ENCODE peak calls at places on chromosomes 12 and 14, in nine cellular contexts. A is Panc1; F is NCI-H2171 treated with DMSO at 0.1 percent for 48 hours; E is ELR; W is stimulated activated naive CD4-positive, alpha-beta T cell; S is activated B cell treated with CpG ODN at 0.5 μM for 24 hours; X is nephron progenitor cell; O is GM10248; K is kidney glomerular epithelial cell. L is an unnamed sample.

GRCh38 chr12:58033831-58034230 is 92.5 kb downstream of the ATP23 start:
- DNase-seq in W (no peak), S (no peak), F (no peak), K (no peak), X (no peak), E (no peak), O (no peak), A (no peak), L (no peak)

GRCh38 chr12:51847830-51848727 is at the start of gene FIGNL2:
- DNase-seq in K (no peak), O (no peak), X (peak), F (no peak), A (no peak), W (no peak), E (peak), S (no peak), L (no peak)

GRCh38 chr12:76847260-76847659 is 31.6 kb downstream of the CSRP2 start:
- DNase-seq in S (no peak), W (no peak), F (no peak), A (no peak), K (no peak), O (no peak), X (no peak), E (no peak), L (no peak)

GRCh38 chr14:72350215-72350614 is 418.0 kb downstream of the RGS6 start:
- DNase-seq in O (no peak), K (no peak), A (no peak), W (no peak), F (no peak), S (no peak), X (no peak), E (no peak), L (no peak)

GRCh38 chr12:50753232-50753769 is 10.6 kb upstream of the ATF1 start:
- DNase-seq in F (no peak), W (no peak), X (no peak), S (no peak), A (no peak), E (no peak), K (no peak), O (no peak), L (no peak)

GRCh38 chr12:48542300-48542928 is 17.0 kb downstream of the OR8S1 start:
- DNase-seq in X (peak), W (peak), E (peak), S (no peak), A (peak), K (peak), F (no peak), O (peak), L (no peak)

GRCh38 chr12:25924535-25925001 is 33.9 kb upstream of the RASSF8 start:
- DNase-seq in A (no peak), F (no peak), W (no peak), E (peak), O (no peak), X (no peak), K (no peak), S (no peak), L (no peak)

GRCh38 chr14:91063119-91063518 is 2.7 kb upstream of the RPS6KA5 start:
- DNase-seq in X (no peak), F (no peak), W (peak), O (peak), A (no peak), K (no peak), E (peak), S (no peak), L (no peak)

GRCh38 chr12:59736786-59737185 is 141.0 kb downstream of the SLC16A7 start:
- DNase-seq in F (peak), X (no peak), E (peak), A (no peak), W (no peak), O (no peak), K (no peak), S (no peak), L (no peak)

GRCh38 chr14:57493467-57494181 is at the start of gene CCDC198:
- DNase-seq in F (no peak), W (no peak), K (peak), X (no peak), A (no peak), S (no peak), E (peak), O (no peak), L (peak)

GRCh38 chr14:68247867-68248266 is 428.3 kb downstream of the RAD51B start:
- DNase-seq in A (no peak), W (no peak), S (no peak), X (no peak), F (no peak), K (no peak), E (no peak), O (no peak), L (no peak)

GRCh38 chr12:91931110-91931509 is 214.5 kb downstream of the BTG1 start:
- DNase-seq in E (no peak), X (no peak), F (peak), W (no peak), A (no peak), O (no peak), K (no peak), S (no peak), L (no peak)

GRCh38 chr12:4742421-4742970 is 22.3 kb downstream of the GALNT8 start:
- DNase-seq in X (no peak), K (no peak), F (no peak), S (no peak), E (no peak), O (no peak), W (no peak), A (no peak), L (no peak)

GRCh38 chr12:48796976-48797375 is 8.1 kb upstream of the ADCY6 start:
- DNase-seq in E (peak), K (no peak), A (no peak), X (no peak), W (no peak), O (no peak), S (no peak), F (no peak), L (no peak)

GRCh38 chr14:63896278-63896720 is 43.5 kb downstream of the SYNE2 start:
- DNase-seq in A (no peak), K (peak), F (no peak), W (no peak), X (no peak), O (no peak), E (peak), S (no peak), L (peak)

GRCh38 chr14:75258079-75258802 is 20.4 kb upstream of the FOS start:
- DNase-seq in E (no peak), K (no peak), S (no peak), W (no peak), O (no peak), X (no peak), F (no peak), A (no peak), L (no peak)

GRCh38 chr14:69318241-69318640 is 58.3 kb downstream of the GALNT16 start:
- DNase-seq in E (no peak), W (no peak), X (no peak), A (no peak), F (no peak), K (peak), S (no peak), O (peak), L (no peak)

GRCh38 chr14:30518867-30519266 is 40.1 kb upstream of the G2E3 start:
- DNase-seq in W (no peak), F (no peak), K (no peak), X (no peak), A (no peak), O (no peak), E (no peak), S (no peak), L (no peak)

GRCh38 chr12:64229796-64230195 is 7.7 kb upstream of the KICS2 start:
- DNase-seq in O (no peak), F (no peak), W (no peak), K (no peak), E (no peak), X (no peak), S (no peak), A (no peak), L (no peak)

GRCh38 chr12:6539276-6540134 is 5.2 kb downstream of the GAPDH start:
- DNase-seq in A (no peak), O (peak), K (no peak), F (peak), W (no peak), S (no peak), E (peak), X (no peak), L (no peak)

GRCh38 chr12:132393991-132394949 is 64.9 kb upstream of the GALNT9 start:
- DNase-seq in A (no peak), O (no peak), F (no peak), E (peak), W (no peak), S (no peak), X (no peak), K (no peak), L (peak)

GRCh38 chr12:111978545-111978944 is 34.4 kb downstream of the TMEM116 start:
- DNase-seq in A (no peak), X (no peak), S (no peak), E (no peak), F (no peak), O (no peak), K (no peak), W (no peak), L (no peak)

GRCh38 chr12:104641862-104642261 is 185.1 kb downstream of the CHST11 start:
- DNase-seq in F (no peak), O (peak), W (no peak), X (no peak), E (no peak), S (peak), A (no peak), K (no peak), L (no peak)

GRCh38 chr12:58067610-58068387 is 126.4 kb downstream of the ATP23 start:
- DNase-seq in X (no peak), K (peak), O (no peak), A (no peak), F (no peak), W (no peak), S (no peak), E (peak), L (peak)

GRCh38 chr12:16095531-16096110 is 181.9 kb downstream of the SLC15A5 start:
- DNase-seq in W (no peak), E (no peak), O (no peak), X (no peak), F (no peak), S (no peak), K (no peak), A (no peak), L (no peak)

GRCh38 chr12:92208613-92209121 is 63.0 kb upstream of the BTG1 start:
- DNase-seq in O (peak), F (no peak), S (no peak), W (peak), A (peak), E (peak), X (no peak), K (peak), L (no peak)

GRCh38 chr12:109951751-109952150 is 44.4 kb downstream of the GIT2 start:
- DNase-seq in F (no peak), A (no peak), K (peak), X (no peak), W (no peak), S (no peak), E (peak), O (no peak), L (peak)

GRCh38 chr12:22101749-22102243 is 55.8 kb downstream of the CMAS start:
- DNase-seq in O (no peak), F (no peak), K (peak), X (no peak), E (peak), S (no peak), A (no peak), W (no peak), L (peak)

GRCh38 chr12:4700621-4701026 is 19.6 kb upstream of the GALNT8 start:
- DNase-seq in F (no peak), O (no peak), X (no peak), W (no peak), S (no peak), A (no peak), E (no peak), K (no peak), L (no peak)

GRCh38 chr12:40010899-40011774 is 94.7 kb downstream of the SLC2A13 start:
- DNase-seq in S (no peak), E (peak), O (peak), A (peak), X (peak), F (peak), W (peak), K (peak), L (peak)

GRCh38 chr12:79329933-79330332 is 360.8 kb downstream of the PAWR start:
- DNase-seq in F (no peak), A (no peak), O (no peak), S (no peak), X (no peak), E (peak), W (no peak), K (no peak), L (no peak)

GRCh38 chr14:79583738-79584405 is 627.4 kb downstream of the DIO2 start:
- DNase-seq in F (no peak), O (no peak), A (no peak), X (no peak), K (peak), E (peak), S (no peak), W (no peak), L (peak)

GRCh38 chr14:91416744-91417133 is 881 bp downstream of the CCDC88C start:
- DNase-seq in A (no peak), E (no peak), X (no peak), F (no peak), W (no peak), O (peak), S (peak), K (no peak), L (no peak)